ENCODE peak calls at places on chromosomes 16 and 17, in six cellular contexts. V is body of pancreas, M is stomach, E is small intestine, K is SJSA1, U is uterus. J is an unnamed sample.

GRCh38 chr16:8673611-8674412 is 605 bp upstream of the ABAT start:
- DNase-seq in V (no peak), M (no peak), E (no peak), K (peak; percentile 19), U (no peak), J (no peak)

GRCh38 chr16:1532081-1532760 is 1.2 kb upstream of the TMEM204 start:
- DNase-seq in V (peak; percentile 59), M (peak; percentile 51), E (no peak), K (no peak), U (peak; percentile 81), J (no peak)

GRCh38 chr16:27698746-27699145 is 148.8 kb downstream of the KATNIP start:
- DNase-seq in V (no peak), M (no peak), E (no peak), K (no peak), U (no peak), J (no peak)

GRCh38 chr17:39754161-39754957 is 16.6 kb downstream of the GRB7 start:
- DNase-seq in V (peak; percentile 92), M (peak; percentile 96), E (peak; percentile 95), K (peak; percentile 99), U (peak; percentile 84), J (no peak)

GRCh38 chr17:75031972-75032895 is 14.5 kb downstream of the ATP5PD start:
- DNase-seq in V (peak; percentile 60), M (peak; percentile 51), E (peak; percentile 60), K (peak; percentile 73), U (peak; percentile 88), J (peak; percentile 48)

GRCh38 chr17:79189264-79189663 is 114.6 kb downstream of the ENGASE start:
- DNase-seq in V (no peak), M (no peak), E (no peak), K (no peak), U (no peak), J (no peak)

GRCh38 chr16:10731790-10732189 is 11.9 kb upstream of the NUBP1 start:
- DNase-seq in V (no peak), M (no peak), E (no peak), K (no peak), U (no peak), J (no peak)

GRCh38 chr17:63998050-63998720 is at the start of gene PRR29:
- DNase-seq in V (peak; percentile 79), M (peak; percentile 74), E (peak; percentile 45), K (peak; percentile 26), U (peak; percentile 33), J (no peak)

GRCh38 chr16:84730406-84731106 is 30.8 kb downstream of the USP10 start:
- DNase-seq in V (peak; percentile 63), M (peak; percentile 63), E (peak; percentile 83), K (peak; percentile 81), U (peak; percentile 79), J (peak; percentile 86)

GRCh38 chr17:21017861-21018260 is 24.9 kb downstream of the USP22 start:
- DNase-seq in V (peak; percentile 6), M (no peak), E (no peak), K (no peak), U (no peak), J (no peak)

GRCh38 chr16:84036131-84036530 is 6.5 kb downstream of the SLC38A8 start:
- DNase-seq in V (no peak), M (no peak), E (no peak), K (no peak), U (no peak), J (no peak)

GRCh38 chr16:78648517-78648916 is 549.1 kb downstream of the WWOX start:
- DNase-seq in V (no peak), M (peak; percentile 68), E (peak; percentile 5), K (peak; percentile 66), U (no peak), J (no peak)

GRCh38 chr16:81486555-81487061 is 42.0 kb downstream of the CMIP start:
- DNase-seq in V (peak; percentile 31), M (peak; percentile 31), E (no peak), K (no peak), U (no peak), J (no peak)

GRCh38 chr17:41301204-41301790 is 1.4 kb downstream of the KRTAP29-1 start:
- DNase-seq in V (no peak), M (no peak), E (no peak), K (no peak), U (no peak), J (peak; percentile 79)

DNA sequence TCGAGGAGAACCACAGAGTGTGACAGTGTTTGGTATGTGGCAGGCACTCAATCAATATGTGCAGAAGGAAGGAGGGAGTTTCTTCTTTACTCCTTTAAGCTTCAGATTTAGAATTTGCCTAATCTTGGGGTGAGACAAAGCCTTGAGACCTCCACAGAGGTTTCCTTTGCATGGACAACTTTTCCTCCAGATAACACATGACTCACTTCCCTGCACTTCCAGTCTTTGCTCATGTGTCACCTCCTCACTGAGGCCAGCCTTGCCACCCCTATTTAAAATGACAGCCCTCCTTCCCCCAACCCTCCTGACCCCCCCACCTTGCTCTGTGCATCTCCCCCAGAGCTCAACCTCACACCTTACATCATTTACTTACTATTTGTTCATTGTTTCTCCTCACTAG is 17.4 kb upstream of the NOS2 start:
- DNase-seq in V (no peak), M (no peak), E (no peak), K (no peak), U (no peak), J (no peak)
- H3K27me3 ChIP-seq in V (no peaks in the 10 kb centered on the region), M (no peaks in the 10 kb centered on the region), E (no peaks in the 10 kb centered on the region), K (no peaks in the 10 kb centered on the region), U (no peaks in the 10 kb centered on the region), J (peaks cover 7% of the 10 kb centered on the region)

GRCh38 chr17:73343168-73343634 is 31.4 kb upstream of the CDC42EP4 start:
- DNase-seq in V (peak; percentile 54), M (no peak), E (no peak), K (peak; percentile 96), U (peak; percentile 90), J (no peak)
- H3K27ac ChIP-seq in V (no peak overlapping the region), M (no peak overlapping the region), E (no peak overlapping the region), K (peak overlapping the region; percentile 92), U (peak overlapping the region; percentile 90), J (peak overlapping the region; percentile 80)

GRCh38 chr17:4584125-4584834 is at the start of gene SMTNL2:
- DNase-seq in V (no peak), M (no peak), E (no peak), K (no peak), U (no peak), J (no peak)

GRCh38 chr17:4583796-4584124 is 569 bp upstream of the SMTNL2 start:
- DNase-seq in V (no peak), M (no peak), E (no peak), K (peak; percentile 5), U (no peak), J (no peak)

GRCh38 chr17:4582101-4582501 is 2.2 kb upstream of the SMTNL2 start:
- DNase-seq in V (no peak), M (no peak), E (no peak), K (no peak), U (no peak), J (no peak)

GRCh38 chr17:4583206-4583605 is 1.1 kb upstream of the SMTNL2 start:
- DNase-seq in V (no peak), M (no peak), E (no peak), K (no peak), U (no peak), J (no peak)

DNA sequence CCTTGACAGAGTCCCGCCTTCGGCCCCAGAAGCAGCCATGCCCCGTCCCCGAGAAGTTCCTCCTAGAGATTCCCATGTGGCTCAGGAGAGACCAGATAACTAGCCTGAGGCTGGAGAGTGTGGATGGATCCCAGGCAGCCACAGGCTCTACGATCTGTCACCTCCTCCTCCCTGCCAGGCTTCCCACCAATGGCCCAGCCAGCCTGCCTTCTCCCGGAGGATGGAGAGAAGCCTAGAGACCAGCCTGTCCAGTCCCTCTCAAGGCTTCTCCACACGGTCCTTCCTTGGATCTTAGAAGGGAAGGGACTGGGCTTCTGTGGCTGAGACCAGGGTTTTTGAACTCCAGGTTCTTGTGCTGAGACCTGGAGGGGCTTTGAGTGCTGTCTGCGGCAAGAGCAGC is 1.6 kb upstream of the SMTNL2 start:
- DNase-seq in V (no peak), M (no peak), E (no peak), K (no peak), U (no peak), J (no peak)
- H3K27me3 ChIP-seq in V (no peaks in the 10 kb centered on the region), M (peaks cover 15% of the 10 kb centered on the region), E (peaks cover 23% of the 10 kb centered on the region), K (peaks cover 49% of the 10 kb centered on the region), U (no peaks in the 10 kb centered on the region), J (peaks cover 67% of the 10 kb centered on the region)

GRCh38 chr17:7232114-7232513 is 2.2 kb downstream of the DVL2 start:
- DNase-seq in V (no peak), M (no peak), E (no peak), K (no peak), U (no peak), J (no peak)
- H3K27ac ChIP-seq in V (no peak overlapping the region), M (no peak overlapping the region), E (no peak overlapping the region), K (no peak overlapping the region), U (no peak overlapping the region), J (no peak overlapping the region)

DNA sequence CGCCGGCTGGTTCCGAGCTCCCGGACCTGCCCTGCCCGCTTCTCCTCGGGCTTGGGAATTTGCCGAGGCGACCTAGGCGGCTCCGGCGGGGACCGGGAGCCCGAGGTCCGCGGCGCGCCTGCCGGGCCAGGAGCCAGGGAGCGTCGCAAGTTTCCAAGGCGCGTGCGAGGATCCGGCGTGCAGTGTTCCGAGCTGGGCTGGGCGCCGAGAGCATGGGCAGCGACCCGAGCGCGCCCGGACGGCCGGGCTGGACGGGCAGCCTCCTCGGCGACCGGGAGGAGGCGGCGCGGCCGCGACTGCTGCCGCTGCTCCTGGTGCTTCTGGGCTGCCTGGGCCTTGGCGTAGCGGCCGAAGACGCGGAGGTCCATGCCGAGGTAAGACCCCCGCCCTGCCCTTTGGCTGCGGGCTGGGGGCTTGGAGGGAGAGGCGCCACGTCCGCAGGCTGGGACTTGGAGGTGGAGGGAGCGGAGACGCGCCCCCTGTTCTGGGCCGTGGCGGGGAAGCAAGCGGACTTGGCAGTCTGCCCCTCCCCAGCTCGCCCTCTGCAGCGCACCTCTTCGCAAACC is 668 bp downstream of the MMP15 start:
- DNase-seq in V (peak; percentile 71), M (peak; percentile 66), E (peak; percentile 48), K (no peak), U (no peak), J (no peak)
- H3K27me3 ChIP-seq in V (no peaks in the 10 kb centered on the region), M (no peaks in the 10 kb centered on the region), E (no peaks in the 10 kb centered on the region), K (peaks cover 28% of the 10 kb centered on the region), U (no peaks in the 10 kb centered on the region), J (peaks cover 10% of the 10 kb centered on the region)

GRCh38 chr16:35598696-35599332 is 2139.4 kb downstream of the TP53TG3F start:
- DNase-seq in V (no peak), M (no peak), E (peak; percentile 32), K (peak; percentile 5), U (no peak), J (no peak)
- H3K27ac ChIP-seq in V (no peak overlapping the region), M (no peak overlapping the region), E (no peak overlapping the region), K (peak overlapping the region; percentile 21), U (no peak overlapping the region), J (no peak overlapping the region)

J was measured in foreskin keratinocyte.